ENCODE peak calls at places on chromosomes 16 and 17, in seven cellular contexts. B is lung, E is colonic mucosa, U is stomach, L is IMR-90, W is uterus, I is tibial artery. Z is an unnamed sample. For H3K27me3, the result is how much of the 10 kb centered on the place peaks cover.

GRCh38 chr17:46097497-46097896 is 95.7 kb downstream of the KANSL1 start:
- DNase-seq in W (no peak), B (no peak), L (peak), E (no peak), U (no peak), I (no peak), Z (no peak)

GRCh38 chr16:4380131-4381063 is 8.7 kb downstream of the VASN start:
- DNase-seq in L (no peak), W (no peak), I (peak), U (no peak), B (no peak), E (no peak), Z (peak)

GRCh38 chr16:75660321-75660720 is 12.7 kb downstream of the TERF2IP start:
- DNase-seq in E (no peak), I (no peak), W (no peak), U (no peak), B (no peak), L (no peak), Z (no peak)

GRCh38 chr17:41962111-41962510 is 4.5 kb upstream of the CNP start:
- DNase-seq in L (no peak), W (no peak), B (no peak), U (no peak), E (no peak), I (no peak), Z (no peak)

GRCh38 chr16:12336158-12336557 is 359.6 kb downstream of the SNX29 start:
- DNase-seq in L (no peak), E (no peak), B (no peak), W (no peak), U (no peak), I (peak), Z (no peak)

GRCh38 chr17:36629252-36629847 is 28.0 kb downstream of the MRM1 start:
- DNase-seq in E (peak), W (peak), I (peak), L (peak), B (peak), U (peak), Z (peak)

GRCh38 chr16:29819506-29819905 is 756 bp upstream of the MVP start:
- DNase-seq in I (no peak), E (peak), B (no peak), U (no peak), L (no peak), W (no peak), Z (no peak)

GRCh38 chr17:62705116-62705515 is 77.6 kb downstream of the MRC2 start:
- DNase-seq in W (no peak), I (peak), E (peak), U (peak), L (no peak), B (no peak), Z (no peak)

GRCh38 chr16:1984347-1985225 is 593 bp downstream of the GFER start:
- DNase-seq in E (peak), I (no peak), L (peak), W (no peak), U (no peak), B (no peak), Z (no peak)
- H3K27ac ChIP-seq in E (peak), I (peak), L (peak), W (peak), U (peak), B (peak), Z (peak)

GRCh38 chr17:48609754-48610281 is 999 bp downstream of the HOXB7 start:
- DNase-seq in E (no peak), I (no peak), W (no peak), B (no peak), L (no peak), U (no peak), Z (no peak)

GRCh38 chr17:48608921-48609505 is 1.8 kb downstream of the HOXB7 start:
- DNase-seq in B (no peak), W (no peak), I (no peak), U (no peak), E (no peak), L (no peak), Z (no peak)

GRCh38 chr17:48611213-48611612 is 396 bp upstream of the HOXB7 start:
- DNase-seq in B (no peak), W (no peak), L (peak), U (no peak), I (no peak), E (no peak), Z (no peak)

GRCh38 chr17:48611681-48612455 is 1.1 kb upstream of the HOXB7 start:
- DNase-seq in I (no peak), W (no peak), B (no peak), L (no peak), E (no peak), U (no peak), Z (no peak)

GRCh38 chr17:48610282-48611211 is at the start of gene HOXB7:
- DNase-seq in U (peak), L (peak), B (peak), I (no peak), E (peak), W (peak), Z (peak)
- TF ChIP-seq CTCF in U (no peak), L (no peak), B (no peak), I (no peak), E (no peak), W (no peak), Z (no peak)

GRCh38 chr16:66431760-66432159 is 4.7 kb downstream of the BEAN1 start:
- DNase-seq in E (no peak), W (no peak), U (no peak), L (no peak), I (no peak), B (no peak), Z (no peak)
- H3K27me3 ChIP-seq in E (under half), W (under half), U (under half), L (half or more), I (under half), B (under half), Z (under half)

GRCh38 chr16:51125992-51126391 is 25.1 kb downstream of the SALL1 start:
- DNase-seq in E (no peak), I (no peak), L (no peak), U (no peak), W (no peak), B (no peak), Z (no peak)
- H3K27ac ChIP-seq in E (no peak), I (no peak), L (no peak), U (no peak), W (no peak), B (no peak), Z (no peak)

GRCh38 chr17:81311954-81312353 is 16.8 kb upstream of the SLC38A10 start:
- DNase-seq in B (no peak), L (no peak), U (no peak), I (no peak), W (no peak), E (no peak), Z (no peak)

GRCh38 chr17:81310963-81311550 is 15.9 kb upstream of the SLC38A10 start:
- DNase-seq in U (no peak), I (no peak), W (no peak), L (no peak), E (no peak), B (no peak), Z (no peak)

GRCh38 chr17:81308161-81308560 is 13.1 kb upstream of the SLC38A10 start:
- DNase-seq in U (no peak), L (no peak), I (no peak), W (no peak), B (no peak), E (no peak), Z (no peak)

GRCh38 chr17:81309140-81309858 is 14.2 kb upstream of the SLC38A10 start:
- DNase-seq in B (peak), U (peak), W (peak), L (peak), E (peak), I (peak), Z (peak)

DNA sequence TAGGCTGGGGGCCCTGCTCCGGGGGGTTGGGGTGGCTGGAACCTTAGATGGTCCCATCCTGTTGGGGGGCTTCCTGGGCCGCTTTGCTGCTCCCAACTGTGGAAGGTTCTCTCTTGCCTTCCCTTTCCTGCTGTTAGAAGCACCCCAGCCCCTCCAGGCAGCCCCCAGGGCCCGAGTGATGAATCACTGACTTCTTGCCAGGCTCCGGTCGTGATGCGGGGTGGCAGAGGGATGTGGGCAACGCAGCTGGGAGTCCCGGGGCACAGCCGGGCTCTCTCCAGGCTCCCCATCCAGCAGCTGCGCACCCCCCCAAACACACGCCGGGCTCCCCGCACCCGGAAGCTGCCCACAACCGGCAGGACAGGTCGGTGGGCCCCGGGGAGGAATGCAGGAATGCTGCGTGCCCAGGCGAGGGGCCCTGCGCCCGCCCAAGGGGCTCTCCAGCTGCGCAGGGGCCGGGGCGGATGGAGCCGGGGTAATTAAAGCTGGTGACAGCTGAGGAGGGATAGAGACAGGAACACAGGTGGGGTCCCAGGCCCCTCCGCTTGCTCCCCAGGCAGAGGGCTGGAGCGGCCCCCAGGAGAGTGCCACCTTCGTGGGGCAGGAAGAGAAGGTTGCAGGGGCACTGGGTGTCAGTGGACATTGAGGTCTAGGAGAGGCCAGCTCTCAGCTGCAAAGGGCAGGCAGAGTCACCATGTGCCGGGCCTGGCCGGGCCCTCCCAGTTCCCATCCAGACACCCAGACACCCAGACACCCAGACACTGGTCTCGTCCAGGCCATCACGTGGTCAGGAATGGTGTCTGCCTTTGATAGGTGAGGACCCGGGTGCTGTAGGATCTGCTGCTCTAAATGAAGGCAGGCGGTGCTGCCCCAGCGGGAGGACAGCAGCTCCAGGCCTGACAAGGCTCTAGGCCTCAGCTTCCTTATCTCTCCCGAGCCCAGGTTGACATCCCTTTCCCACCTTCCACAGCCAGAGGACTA is 15.0 kb upstream of the SLC38A10 start:
- DNase-seq in I (no peak), E (no peak), W (no peak), L (no peak), B (no peak), U (no peak), Z (no peak)
- TF ChIP-seq CTCF in I (no peak), E (no peak), W (no peak), L (no peak), B (no peak), U (no peak), Z (no peak)

GRCh38 chr17:4782652-4783051 is 3.5 kb downstream of the VMO1 start:
- DNase-seq in I (no peak), E (no peak), U (no peak), W (no peak), B (no peak), L (no peak), Z (no peak)

GRCh38 chr17:4788159-4788806 is 481 bp upstream of the GLTPD2 start:
- DNase-seq in U (no peak), L (no peak), B (no peak), I (no peak), W (no peak), E (no peak), Z (no peak)

GRCh38 chr17:4786111-4786491 is at the start of gene VMO1:
- DNase-seq in E (no peak), U (no peak), I (no peak), B (no peak), W (peak), L (no peak), Z (no peak)

GRCh38 chr17:4786516-4786915 is 352 bp upstream of the VMO1 start:
- DNase-seq in B (no peak), E (no peak), U (no peak), I (no peak), L (no peak), W (no peak), Z (no peak)

GRCh38 chr17:4785311-4786110 is 653 bp downstream of the VMO1 start:
- DNase-seq in L (no peak), I (no peak), E (no peak), W (no peak), U (no peak), B (no peak), Z (no peak)
- H3K27me3 ChIP-seq in L (under half), I (under half), E (under half), W (under half), U (under half), B (under half), Z (under half)

DNA sequence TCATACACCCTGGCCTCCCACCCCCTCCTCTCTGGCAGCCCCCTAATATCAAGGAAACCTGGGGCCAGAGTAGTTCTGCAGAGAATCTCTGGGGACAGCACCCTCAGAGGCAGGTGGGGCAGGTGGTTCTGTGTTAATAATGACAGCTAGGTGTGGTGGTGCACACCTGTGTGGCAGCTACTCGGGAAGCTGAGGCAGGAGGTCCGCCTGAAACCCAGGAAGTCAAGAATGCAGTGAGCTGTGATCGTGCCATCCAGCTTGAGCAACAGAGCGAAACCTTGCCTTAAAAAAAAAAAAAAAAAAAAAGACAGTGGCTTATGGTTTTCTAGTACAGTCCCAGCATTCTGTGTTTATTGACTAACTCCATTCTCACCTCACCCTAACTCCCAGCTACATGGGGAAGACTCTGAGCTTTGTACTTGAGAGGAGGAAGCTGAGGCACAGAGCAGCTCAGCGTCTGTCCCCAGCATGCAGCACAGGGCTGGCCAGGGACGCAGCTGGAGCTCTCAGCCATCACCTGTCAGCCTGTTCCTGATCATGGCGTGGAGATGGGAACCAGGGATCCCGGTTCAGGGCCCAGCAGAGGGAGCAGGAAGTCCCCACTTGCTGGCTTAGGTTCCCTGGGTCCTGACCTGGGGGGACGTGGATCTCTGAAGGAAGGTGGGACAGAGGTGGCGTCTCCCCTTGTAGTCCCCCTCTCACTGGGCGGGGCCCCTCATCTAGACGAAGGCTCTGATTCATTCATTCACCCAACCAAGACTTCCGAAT is 6.1 kb downstream of the DBNDD1 start:
- DNase-seq in U (no peak), I (no peak), E (no peak), W (no peak), L (no peak), B (no peak), Z (no peak)
- H3K27ac ChIP-seq in U (no peak), I (no peak), E (no peak), W (no peak), L (no peak), B (no peak), Z (no peak)